ENCODE peak calls at places on chromosomes 7 and 10, in six cellular contexts. J is epithelial cell of esophagus, L is uterus, H is smooth muscle cell of the brain vasculature, O is NCI-H345, V is AG08396. B is an unnamed sample.

GRCh38 chr10:114767589-114768393 is 53.8 kb upstream of the FHIP2A start:
- DNase-seq in H (no peak), J (peak), O (peak), L (peak), V (peak), B (no peak)

GRCh38 chr10:86372785-86373239 is 6.2 kb upstream of the GRID1 start:
- DNase-seq in V (no peak), J (no peak), L (no peak), H (no peak), O (no peak), B (no peak)

GRCh38 chr10:50224330-50224952 is 26.9 kb downstream of the ASAH2 start:
- DNase-seq in H (peak), V (peak), J (peak), L (no peak), O (peak), B (peak)

GRCh38 chr10:60144099-60144498 is 237.7 kb upstream of the CCDC6 start:
- DNase-seq in O (no peak), J (no peak), H (no peak), V (no peak), L (no peak), B (no peak)

GRCh38 chr10:43340619-43341018 is 30.8 kb upstream of the FXYD4 start:
- DNase-seq in O (no peak), J (peak), V (no peak), L (no peak), H (no peak), B (no peak)

GRCh38 chr7:114921636-114922150 is at the start of gene MDFIC:
- DNase-seq in J (no peak), V (peak), O (no peak), L (peak), H (no peak), B (no peak)

GRCh38 chr10:26457088-26457487 is 18.9 kb downstream of the APBB1IP start:
- DNase-seq in J (no peak), V (no peak), O (no peak), H (no peak), L (no peak), B (no peak)

GRCh38 chr10:50552771-50553535 is 70.8 kb downstream of the SGMS1 start:
- DNase-seq in J (peak), L (no peak), O (no peak), H (no peak), V (no peak), B (peak)

GRCh38 chr10:71769279-71769823 is 4.0 kb downstream of the VSIR start:
- DNase-seq in V (no peak), J (no peak), H (no peak), L (no peak), O (no peak), B (no peak)

GRCh38 chr7:24717694-24718320 is 39.5 kb downstream of the GSDME start:
- DNase-seq in L (no peak), O (no peak), H (no peak), V (no peak), J (no peak), B (no peak)

GRCh38 chr7:17822557-17823173 is 117.6 kb downstream of the SNX13 start:
- DNase-seq in L (no peak), O (no peak), V (no peak), H (no peak), J (no peak), B (no peak)